ENCODE peak calls at places on chromosomes 7 and 10, in seven cellular contexts. D, S, E, H, L, G and X are unnamed samples.

GRCh38 chr7:94698275-94698674 is 42.3 kb upstream of the SGCE start:
- DNase-seq in D (peak), H (no peak), E (no peak), L (no peak), G (no peak), S (no peak), X (no peak)

GRCh38 chr10:50310560-50311174 is 59.4 kb upstream of the ASAH2 start:
- DNase-seq in H (no peak), S (no peak), G (no peak), L (no peak), E (peak), D (no peak), X (no peak)

GRCh38 chr7:20407585-20408466 is 77.1 kb downstream of the ITGB8 start:
- DNase-seq in S (peak), D (peak), H (peak), L (no peak), E (no peak), G (no peak), X (no peak)

GRCh38 chr7:112573302-112574039 is 92.7 kb downstream of the LSMEM1 start:
- DNase-seq in L (no peak), S (no peak), H (no peak), E (no peak), D (peak), G (no peak), X (no peak)

GRCh38 chr10:131088619-131089018 is 222.9 kb downstream of the TCERG1L start:
- DNase-seq in L (no peak), S (no peak), G (no peak), H (peak), D (no peak), E (no peak), X (no peak)

GRCh38 chr7:40915061-40915460 is 780.3 kb downstream of the SUGCT start:
- DNase-seq in S (no peak), G (no peak), H (no peak), L (no peak), D (no peak), E (no peak), X (no peak)

GRCh38 chr7:127504715-127505114 is 80.7 kb downstream of the GCC1 start:
- DNase-seq in H (no peak), G (no peak), S (no peak), D (peak), E (peak), L (no peak), X (no peak)

GRCh38 chr10:71064413-71065118 is 147.8 kb upstream of the UNC5B start:
- DNase-seq in S (no peak), H (no peak), G (no peak), E (no peak), D (no peak), L (peak), X (no peak)

GRCh38 chr10:77641344-77641743 is 3.7 kb upstream of the KCNMA1 start:
- DNase-seq in L (no peak), H (no peak), S (no peak), G (no peak), E (no peak), D (no peak), X (no peak)

GRCh38 chr10:12333382-12334185 is 15.8 kb upstream of the CAMK1D start:
- DNase-seq in L (peak), H (peak), G (peak), D (peak), S (peak), E (peak), X (peak)

GRCh38 chr7:5429857-5430611 is 6.4 kb upstream of the TNRC18 start:
- DNase-seq in G (peak), E (peak), S (no peak), D (no peak), L (no peak), H (peak), X (no peak)

GRCh38 chr7:121529003-121529402 is 132.9 kb upstream of the FAM3C start:
- DNase-seq in G (no peak), H (no peak), D (no peak), E (no peak), L (no peak), S (no peak), X (no peak)

GRCh38 chr7:21671859-21672258 is 129.0 kb downstream of the DNAH11 start:
- DNase-seq in E (no peak), G (no peak), S (no peak), H (no peak), D (no peak), L (no peak), X (no peak)

GRCh38 chr7:49980414-49980813 is 112.6 kb downstream of the ZPBP start:
- DNase-seq in E (no peak), G (no peak), D (no peak), S (no peak), L (no peak), H (no peak), X (no peak)

GRCh38 chr10:114412907-114413386 is 8.6 kb upstream of the AFAP1L2 start:
- DNase-seq in E (peak), D (peak), H (peak), G (no peak), S (no peak), L (no peak), X (no peak)

GRCh38 chr10:72048450-72049124 is 39.8 kb downstream of the SPOCK2 start:
- DNase-seq in H (peak), S (peak), E (peak), G (peak), D (peak), L (peak), X (peak)

GRCh38 chr10:102918817-102919236 is 733 bp downstream of the CNNM2 start:
- DNase-seq in S (peak), E (peak), G (no peak), D (no peak), L (no peak), H (no peak), X (no peak)

GRCh38 chr7:140678081-140678815 is 5.5 kb downstream of the ADCK2 start:
- DNase-seq in G (no peak), S (peak), D (no peak), E (no peak), L (no peak), H (no peak), X (no peak)

GRCh38 chr7:32583791-32584190 is 88.5 kb downstream of the AVL9 start:
- DNase-seq in H (no peak), E (peak), G (no peak), L (no peak), S (no peak), D (peak), X (no peak)

GRCh38 chr10:64619068-64619467 is 1097.9 kb downstream of the REEP3 start:
- DNase-seq in D (no peak), H (no peak), L (no peak), E (no peak), S (no peak), G (no peak), X (no peak)

GRCh38 chr7:47758546-47758945 is 176.6 kb upstream of the TNS3 start:
- DNase-seq in E (no peak), D (peak), H (no peak), G (no peak), L (peak), S (no peak), X (no peak)

GRCh38 chr7:28155019-28155660 is 25.5 kb downstream of the JAZF1 start:
- DNase-seq in L (no peak), E (no peak), G (no peak), S (no peak), D (no peak), H (no peak), X (no peak)

GRCh38 chr7:16648551-16648950 is 2.6 kb downstream of the BZW2 start:
- DNase-seq in G (no peak), D (no peak), L (no peak), E (peak), S (no peak), H (no peak), X (no peak)

GRCh38 chr7:5234852-5235831 is 45.1 kb downstream of the WIPI2 start:
- DNase-seq in E (no peak), S (no peak), H (no peak), L (no peak), G (no peak), D (no peak), X (no peak)

GRCh38 chr10:97204826-97205679 is 19.3 kb upstream of the SLIT1 start:
- DNase-seq in E (no peak), H (no peak), G (no peak), S (no peak), L (no peak), D (no peak), X (no peak)

GRCh38 chr10:93718937-93719725 is 16.7 kb upstream of the FRA10AC1 start:
- DNase-seq in S (no peak), G (no peak), L (no peak), H (no peak), D (no peak), E (peak), X (no peak)

GRCh38 chr10:86400705-86401587 is 34.4 kb upstream of the GRID1 start:
- DNase-seq in L (no peak), D (peak), S (peak), H (peak), G (peak), E (no peak), X (peak)

GRCh38 chr10:62812672-62813439 is 3.3 kb downstream of the EGR2 start:
- DNase-seq in L (no peak), D (no peak), S (peak), H (no peak), E (no peak), G (no peak), X (no peak)

GRCh38 chr7:141563956-141564623 is 12.9 kb downstream of the AGK start:
- DNase-seq in S (no peak), E (peak), H (no peak), D (no peak), L (no peak), G (no peak), X (no peak)

GRCh38 chr7:144834516-144835165 is 1.2 kb downstream of the TPK1 start:
- DNase-seq in D (no peak), S (no peak), L (no peak), H (peak), E (peak), G (peak), X (no peak)

GRCh38 chr10:131681122-131681521 is 219.7 kb upstream of the PPP2R2D start:
- DNase-seq in H (no peak), E (no peak), L (no peak), G (no peak), S (peak), D (no peak), X (no peak)

GRCh38 chr10:103855424-103855823 is at the start of gene SH3PXD2A:
- DNase-seq in H (peak), E (no peak), L (no peak), G (peak), D (peak), S (peak), X (no peak)

GRCh38 chr10:98619446-98619845 is 172.7 kb upstream of the HPS1 start:
- DNase-seq in S (no peak), H (no peak), E (no peak), G (no peak), L (no peak), D (no peak), X (no peak)

DNA sequence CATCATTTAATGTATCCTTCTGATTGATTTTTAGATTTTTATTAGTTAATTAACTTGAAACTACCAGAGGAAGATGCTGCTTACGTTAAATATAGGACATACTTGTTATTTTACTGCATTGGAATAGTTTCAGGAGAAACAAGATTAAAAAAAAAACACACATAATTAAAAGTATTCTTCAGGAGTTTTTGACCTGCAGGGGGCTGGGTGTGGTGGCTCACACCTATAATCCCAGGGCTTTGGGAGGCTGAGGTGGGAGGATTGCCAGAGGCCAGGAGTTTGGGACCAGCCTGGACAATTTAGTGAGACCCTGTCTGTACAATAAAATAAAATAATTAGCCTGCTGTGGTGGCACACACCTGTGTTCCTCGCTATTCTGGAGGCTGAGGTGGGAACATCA is 10.7 kb downstream of the CBLL1 start:
- DNase-seq in E (no peak), G (no peak), L (no peak), H (no peak), D (no peak), S (no peak), X (no peak)
- TF ChIP-seq CTCF in E (no peak), G (peak), L (no peak), H (no peak), D (peak), S (no peak), X (no peak)

GRCh38 chr7:24788075-24788474 is 30.8 kb upstream of the GSDME start:
- DNase-seq in L (no peak), H (no peak), S (no peak), E (no peak), D (no peak), G (no peak), X (no peak)
- TF ChIP-seq CTCF in L (peak), H (no peak), S (peak), E (no peak), D (peak), G (peak), X (no peak)

GRCh38 chr7:137715101-137715500 is 131.7 kb downstream of the DGKI start:
- DNase-seq in L (no peak), E (no peak), G (no peak), D (peak), H (no peak), S (no peak), X (no peak)

GRCh38 chr7:137717045-137717444 is 129.7 kb downstream of the DGKI start:
- DNase-seq in D (no peak), L (no peak), E (no peak), S (no peak), G (no peak), H (no peak), X (no peak)

GRCh38 chr7:137716061-137716460 is 130.7 kb downstream of the DGKI start:
- DNase-seq in L (no peak), G (no peak), D (no peak), E (no peak), H (no peak), S (no peak), X (no peak)

GRCh38 chr7:137717811-137718271 is 128.9 kb downstream of the DGKI start:
- DNase-seq in E (peak), G (no peak), L (no peak), D (peak), S (no peak), H (no peak), X (no peak)

GRCh38 chr7:137715546-137715945 is 131.2 kb downstream of the DGKI start:
- DNase-seq in D (peak), E (no peak), L (no peak), G (no peak), S (no peak), H (no peak), X (no peak)
- TF ChIP-seq CTCF in D (no peak), E (no peak), L (no peak), G (no peak), S (no peak), H (no peak), X (no peak)

GRCh38 chr10:43680035-43680434 is 31.4 kb upstream of the ZNF32 start:
- DNase-seq in G (no peak), S (no peak), D (peak), H (no peak), E (no peak), L (no peak), X (no peak)
- TF ChIP-seq CTCF in G (no peak), S (no peak), D (no peak), H (no peak), E (no peak), L (no peak), X (no peak)

DNA sequence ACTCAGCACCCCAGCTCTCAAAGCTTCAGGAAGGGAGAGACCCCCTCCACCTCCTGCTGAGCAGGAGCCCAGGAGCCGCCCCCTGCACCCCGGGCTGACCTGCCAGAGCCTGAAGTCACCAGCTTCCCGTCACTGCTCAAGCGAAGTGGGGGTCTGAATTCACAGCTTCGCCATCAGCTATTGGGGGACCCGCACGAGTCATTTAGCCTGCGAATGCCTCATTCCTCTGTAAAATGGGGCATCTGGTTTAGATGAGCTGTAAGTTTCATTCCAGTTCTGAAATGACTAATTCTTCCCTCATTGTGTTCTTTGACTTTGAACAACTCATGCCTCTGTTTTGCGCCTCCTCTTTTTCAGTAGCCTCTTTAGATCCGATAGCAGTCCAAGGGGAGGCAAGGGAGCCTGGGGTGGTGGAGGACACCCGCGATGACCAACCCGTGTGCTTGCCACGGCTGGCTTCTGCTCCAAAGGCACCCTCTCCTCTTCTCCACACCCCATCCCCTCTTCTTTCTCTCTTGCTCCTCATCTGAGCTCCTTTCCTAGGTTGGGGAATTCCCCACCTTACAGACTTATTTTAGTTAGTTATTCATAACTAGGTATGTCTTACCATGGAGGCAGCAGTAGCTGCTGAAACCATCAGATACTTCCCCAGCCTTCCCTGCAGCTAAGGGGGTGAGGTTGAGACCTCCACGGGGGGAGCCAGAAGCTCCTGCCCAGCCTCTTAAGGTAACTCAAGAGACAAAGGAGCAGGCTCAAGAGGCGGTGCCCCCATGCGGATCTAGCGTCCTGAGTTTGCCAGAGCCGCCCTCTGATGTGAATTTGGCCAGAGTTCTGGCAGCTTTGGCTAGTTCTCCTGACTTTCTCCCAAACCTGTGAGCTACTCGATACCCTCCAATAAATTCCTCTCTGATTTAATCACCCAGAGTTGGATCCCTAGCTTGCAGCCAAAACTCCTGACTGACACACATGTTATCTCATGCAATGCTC is 47.7 kb downstream of the RBM17 start:
- DNase-seq in H (peak), S (no peak), L (no peak), E (no peak), D (peak), G (no peak), X (no peak)
- TF ChIP-seq CTCF in H (no peak), S (no peak), L (no peak), E (no peak), D (no peak), G (no peak), X (no peak)

GRCh38 chr10:43336061-43336460 is 35.4 kb upstream of the FXYD4 start:
- DNase-seq in L (no peak), D (no peak), S (no peak), E (no peak), G (no peak), H (no peak), X (no peak)

GRCh38 chr10:43339136-43339535 is 32.3 kb upstream of the FXYD4 start:
- DNase-seq in D (no peak), G (no peak), E (no peak), H (no peak), S (no peak), L (no peak), X (no peak)

GRCh38 chr10:43340101-43340500 is 31.3 kb upstream of the FXYD4 start:
- DNase-seq in D (no peak), H (no peak), G (no peak), S (no peak), E (no peak), L (no peak), X (no peak)

GRCh38 chr10:43336641-43337318 is 34.7 kb upstream of the FXYD4 start:
- DNase-seq in G (no peak), D (no peak), H (no peak), E (no peak), L (no peak), S (no peak), X (no peak)

DNA sequence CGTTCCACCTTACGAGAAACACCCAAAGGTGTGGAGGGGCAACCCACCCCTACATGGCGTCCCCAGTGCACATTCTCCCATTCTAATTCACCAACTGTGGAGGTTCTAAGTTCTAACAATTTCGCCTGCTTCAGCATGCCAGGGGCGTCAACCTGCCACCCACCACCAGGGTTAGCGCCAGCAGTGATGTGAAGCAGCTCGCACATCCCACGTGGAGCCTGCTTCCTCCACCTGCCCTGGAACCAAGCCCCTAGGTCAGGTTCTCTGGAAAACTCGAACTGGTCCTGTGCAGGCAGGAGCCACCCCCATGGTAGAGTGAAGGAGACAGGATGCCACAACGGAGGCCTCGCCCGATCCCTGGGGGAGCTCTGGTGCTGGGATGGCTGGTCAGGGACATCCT is 33.3 kb upstream of the FXYD4 start:
- DNase-seq in H (no peak), G (no peak), D (no peak), S (no peak), E (no peak), L (no peak), X (no peak)
- TF ChIP-seq CTCF in H (no peak), G (no peak), D (no peak), S (no peak), E (no peak), L (no peak), X (no peak)

DNA sequence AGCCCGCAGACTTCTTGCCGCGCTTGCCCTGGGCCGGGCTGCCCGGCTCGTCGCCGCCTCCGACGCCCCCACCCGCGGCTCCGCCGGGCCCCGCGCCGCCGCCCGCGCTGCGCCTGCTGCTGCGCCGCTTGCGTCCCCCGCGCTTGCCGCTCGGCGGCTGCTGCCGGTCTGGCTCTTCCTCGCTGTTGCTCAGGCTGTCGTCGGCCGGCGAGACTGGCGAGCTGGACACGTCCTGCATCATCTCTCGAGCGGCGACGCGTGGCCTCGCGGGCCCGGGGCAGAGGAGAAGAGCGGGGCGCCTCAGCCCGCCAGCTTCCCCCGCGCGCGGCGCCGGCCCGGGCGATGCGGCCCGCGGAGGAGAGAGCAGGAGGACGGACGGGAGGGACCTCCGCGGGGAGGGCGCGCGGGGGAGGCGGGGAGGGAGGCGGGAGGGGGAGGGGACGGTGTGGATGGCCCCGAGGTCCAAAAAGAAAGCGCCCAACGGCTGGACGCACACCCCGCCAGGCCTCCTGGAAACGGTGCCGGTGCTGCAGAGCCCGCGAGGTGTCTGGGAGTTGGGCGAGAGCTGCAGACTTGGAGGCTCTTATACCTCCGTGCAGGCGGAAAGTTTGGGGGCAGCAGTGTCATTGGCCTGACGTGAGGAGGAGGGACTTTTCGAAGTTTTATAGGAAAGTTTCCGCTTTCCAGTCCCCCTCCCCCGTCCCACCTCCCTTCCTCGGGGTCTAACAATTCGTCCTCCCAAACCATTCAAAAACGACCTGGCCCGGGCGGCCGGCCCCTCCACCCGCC is at the start of gene TWIST1:
- DNase-seq in L (no peak), G (peak), H (peak), S (peak), E (no peak), D (peak), X (no peak)
- TF ChIP-seq CTCF in L (no peak), G (no peak), H (no peak), S (no peak), E (no peak), D (no peak), X (no peak)